ENCODE peak calls at places on chromosomes 1 and 21, in four cellular contexts. W, S, T and D are unnamed samples.

GRCh38 chr1:206978259-206978658 is 8.0 kb upstream of the FCAMR start:
- DNase-seq in T (no peak), W (no peak), S (no peak), D (no peak)

GRCh38 chr1:170010443-170010842 is 64.1 kb downstream of the KIFAP3 start:
- DNase-seq in S (peak; percentile 54), W (peak; percentile 78), T (peak; percentile 45), D (peak; percentile 44)

GRCh38 chr1:21175670-21176581 is 771 bp downstream of the EIF4G3 start:
- DNase-seq in T (no peak), W (no peak), S (peak; percentile 39), D (no peak)

GRCh38 chr1:52037402-52037814 is 3.8 kb upstream of the KTI12 start:
- DNase-seq in T (no peak), S (no peak), W (peak; percentile 64), D (peak; percentile 33)

GRCh38 chr1:35031103-35031452 is 667 bp downstream of the ZMYM6 start:
- DNase-seq in T (peak; percentile 1), S (peak; percentile 45), W (peak; percentile 62), D (peak; percentile 57)

GRCh38 chr21:29056538-29057050 is 16.9 kb downstream of the CCT8 start:
- DNase-seq in W (no peak), T (no peak), S (no peak), D (no peak)

GRCh38 chr1:64038119-64038518 is 165.3 kb upstream of the UBE2U start:
- DNase-seq in W (peak; percentile 56), S (no peak), T (no peak), D (no peak)

GRCh38 chr1:111770916-111771315 is 15.2 kb downstream of the DDX20 start:
- DNase-seq in W (peak; percentile 18), S (no peak), T (no peak), D (no peak)

GRCh38 chr1:194537521-194537920 is 1351.1 kb upstream of the B3GALT2 start:
- DNase-seq in S (no peak), W (no peak), T (no peak), D (no peak)

GRCh38 chr1:228527596-228527995 is 40.4 kb downstream of the RNF187 start:
- DNase-seq in S (no peak), T (no peak), W (no peak), D (no peak)

GRCh38 chr1:221782461-221782860 is 40.6 kb upstream of the DUSP10 start:
- DNase-seq in W (no peak), S (no peak), T (no peak), D (no peak)

GRCh38 chr1:234631721-234632125 is 21.7 kb upstream of the IRF2BP2 start:
- DNase-seq in T (peak; percentile 91), W (peak; percentile 93), S (no peak), D (peak; percentile 93)

GRCh38 chr21:41168391-41169257 is 664 bp downstream of the BACE2 start:
- DNase-seq in S (no peak), W (peak; percentile 62), T (peak; percentile 48), D (peak; percentile 35)

GRCh38 chr21:27649323-27649722 is 682.4 kb upstream of the ADAMTS5 start:
- DNase-seq in W (peak; percentile 97), T (peak; percentile 33), S (no peak), D (peak; percentile 97)

GRCh38 chr1:167059045-167059728 is 31.0 kb downstream of the GPA33 start:
- DNase-seq in S (peak; percentile 71), W (peak; percentile 62), T (peak; percentile 43), D (peak; percentile 47)

GRCh38 chr1:33634806-33635205 is 162.4 kb downstream of the ZSCAN20 start:
- DNase-seq in W (peak; percentile 20), S (peak; percentile 26), T (no peak), D (peak; percentile 20)

GRCh38 chr1:201166964-201167624 is 12.8 kb upstream of the TMEM9 start:
- DNase-seq in W (no peak), S (no peak), T (no peak), D (no peak)

GRCh38 chr1:171740987-171741871 is 636 bp downstream of the VAMP4 start:
- DNase-seq in S (peak; percentile 76), W (peak; percentile 40), T (no peak), D (peak; percentile 26)

GRCh38 chr1:37174876-37175275 is 140.6 kb upstream of the GRIK3 start:
- DNase-seq in T (no peak), S (no peak), W (no peak), D (no peak)

GRCh38 chr1:17161137-17161700 is 42.0 kb upstream of the PADI2 start:
- DNase-seq in S (peak; percentile 48), T (no peak), W (peak; percentile 11), D (no peak)

GRCh38 chr1:179016694-179017382 is 8.9 kb upstream of the FAM20B start:
- DNase-seq in T (peak; percentile 81), S (no peak), W (peak; percentile 94), D (peak; percentile 92)

GRCh38 chr21:20971296-20971921 is 26.8 kb upstream of the NCAM2 start:
- DNase-seq in S (peak; percentile 2), W (peak; percentile 64), T (peak; percentile 68), D (peak; percentile 38)

GRCh38 chr21:14901482-14901958 is 163.3 kb downstream of the NRIP1 start:
- DNase-seq in T (peak; percentile 99), W (peak; percentile 69), S (no peak), D (peak; percentile 85)

GRCh38 chr1:40649592-40649930 is 15.9 kb downstream of the RIMS3 start:
- DNase-seq in T (no peak), W (no peak), S (no peak), D (no peak)

GRCh38 chr1:156590326-156591180 is 1.0 kb upstream of the NAXE start:
- DNase-seq in W (no peak), T (no peak), S (no peak), D (no peak)

GRCh38 chr1:89802036-89802435 is 18.8 kb upstream of the LRRC8D start:
- DNase-seq in S (no peak), T (no peak), W (no peak), D (no peak)

GRCh38 chr1:246329900-246330299 is 177.2 kb downstream of the SMYD3 start:
- DNase-seq in S (no peak), W (no peak), T (no peak), D (no peak)

GRCh38 chr21:33152228-33153130 is 77.3 kb upstream of the IFNAR2 start:
- DNase-seq in W (no peak), T (no peak), S (no peak), D (no peak)

GRCh38 chr1:109271458-109271857 is 11.5 kb downstream of the PSRC1 start:
- DNase-seq in T (no peak), W (no peak), S (no peak), D (no peak)

GRCh38 chr1:2921970-2922686 is 99.1 kb upstream of the ACTRT2 start:
- DNase-seq in W (no peak), S (peak; percentile 15), T (no peak), D (no peak)

GRCh38 chr1:226626577-226626956 is 78.0 kb downstream of the STUM start:
- DNase-seq in W (peak; percentile 76), T (peak; percentile 37), S (peak; percentile 77), D (peak; percentile 47)

GRCh38 chr1:218521414-218522169 is 176.5 kb downstream of the TGFB2 start:
- DNase-seq in S (peak; percentile 13), T (no peak), W (peak; percentile 65), D (peak; percentile 51)

GRCh38 chr1:13805431-13805830 is 105.4 kb downstream of the PRDM2 start:
- DNase-seq in S (no peak), W (no peak), T (no peak), D (no peak)

GRCh38 chr1:16017461-16018303 is at the start of gene HSPB7:
- DNase-seq in S (peak; percentile 33), W (peak; percentile 76), T (no peak), D (no peak)

DNA sequence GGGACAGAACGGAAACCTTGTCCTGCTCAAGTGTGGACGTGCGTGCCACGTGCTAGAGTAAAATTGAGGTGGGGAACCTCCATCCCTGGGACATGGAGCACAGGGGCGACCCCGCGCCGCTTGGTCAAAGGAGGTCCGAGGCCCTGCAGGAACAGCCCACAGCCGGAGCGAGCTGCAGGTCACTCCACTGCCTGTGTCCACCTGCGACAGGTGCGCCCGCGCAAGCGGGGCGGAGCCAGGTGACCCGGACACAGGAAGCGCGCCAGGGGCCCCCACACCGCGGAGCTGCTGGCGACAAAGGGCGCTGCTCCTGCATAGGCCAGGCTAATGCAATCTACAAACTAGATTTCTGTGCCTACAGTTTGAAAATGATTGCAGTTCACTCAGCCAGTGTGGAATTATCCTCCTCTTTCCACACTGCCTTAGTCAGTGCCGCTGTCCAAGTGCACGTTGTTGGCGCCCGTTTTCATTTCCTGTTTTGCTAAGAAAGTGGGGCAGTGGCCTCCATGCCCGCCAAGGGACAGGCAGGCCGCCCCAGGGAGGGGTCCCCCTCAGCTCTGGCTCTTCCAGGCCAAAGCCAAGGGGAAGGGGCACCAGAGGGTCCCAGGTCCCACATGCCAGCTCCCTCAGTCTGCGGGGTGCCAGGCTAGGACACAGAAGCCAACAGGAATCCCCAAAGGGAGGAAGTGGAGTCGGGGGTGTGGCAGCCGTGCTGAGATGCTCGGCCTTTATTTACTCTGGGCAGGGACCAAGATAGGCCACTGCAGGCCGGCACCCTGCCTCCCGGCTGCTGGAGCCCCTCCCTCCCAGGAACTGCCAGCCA is 4.3 kb upstream of the NADK start:
- DNase-seq in T (no peak), W (peak; percentile 72), S (peak; percentile 60), D (peak; percentile 60)
- H3K4me3 ChIP-seq in T (no peak overlapping the region), W (no peak overlapping the region), S (peak overlapping the region; percentile 34), D (peak overlapping the region; percentile 20)

GRCh38 chr1:198363752-198364151 is 176.7 kb downstream of the ATP6V1G3 start:
- DNase-seq in S (no peak), W (no peak), T (no peak), D (no peak)

GRCh38 chr1:198357937-198358336 is 182.5 kb downstream of the ATP6V1G3 start:
- DNase-seq in W (no peak), S (no peak), T (no peak), D (no peak)

GRCh38 chr1:198364471-198364870 is 176.0 kb downstream of the ATP6V1G3 start:
- DNase-seq in T (no peak), S (no peak), W (no peak), D (no peak)

GRCh38 chr1:198361373-198361772 is 179.1 kb downstream of the ATP6V1G3 start:
- DNase-seq in T (no peak), S (no peak), W (peak; percentile 3), D (no peak)

GRCh38 chr1:198359024-198359653 is 181.3 kb downstream of the ATP6V1G3 start:
- DNase-seq in T (no peak), W (peak; percentile 57), S (peak; percentile 25), D (peak; percentile 23)
- TF ChIP-seq CTCF in T (peak; percentile 18), W (peak; percentile 51), S (peak; percentile 82), D (peak; percentile 20)

GRCh38 chr1:22895357-22895756 is 77.3 kb downstream of the LACTBL1 start:
- DNase-seq in S (no peak), W (no peak), T (no peak), D (no peak)

GRCh38 chr1:22892789-22893188 is 79.9 kb downstream of the LACTBL1 start:
- DNase-seq in T (no peak), W (no peak), S (no peak), D (no peak)

GRCh38 chr1:22900451-22900850 is 72.2 kb downstream of the LACTBL1 start:
- DNase-seq in T (no peak), S (no peak), W (no peak), D (no peak)

GRCh38 chr1:22893292-22893691 is 79.4 kb downstream of the LACTBL1 start:
- DNase-seq in S (no peak), T (no peak), W (no peak), D (no peak)

GRCh38 chr1:22896184-22896583 is 76.5 kb downstream of the LACTBL1 start:
- DNase-seq in W (no peak), T (no peak), S (no peak), D (no peak)
- H3K4me3 ChIP-seq in W (no peak overlapping the region), T (no peak overlapping the region), S (no peak overlapping the region), D (no peak overlapping the region)

DNA sequence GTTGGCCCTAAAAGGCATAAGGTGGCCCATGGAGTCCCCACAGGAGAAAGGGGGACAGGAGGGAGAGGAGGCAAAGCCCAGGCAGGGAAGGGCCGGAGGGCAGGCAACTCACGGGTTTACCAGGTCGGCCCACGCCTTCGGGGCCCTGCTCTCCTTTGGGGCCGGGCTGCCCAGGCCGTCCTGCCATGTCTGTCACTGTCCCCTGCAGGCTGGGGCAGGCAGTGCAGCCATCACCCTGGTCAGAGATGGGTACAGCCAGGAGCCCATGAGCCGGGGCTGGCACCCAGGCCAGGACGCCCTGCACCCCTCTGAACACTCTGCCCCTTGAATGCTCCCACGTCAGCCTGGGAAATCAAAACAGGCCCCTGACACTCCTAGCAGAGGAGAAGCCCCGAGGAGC is 19.8 kb downstream of the COL16A1 start:
- DNase-seq in S (peak; percentile 18), W (no peak), T (no peak), D (no peak)
- TF ChIP-seq CTCF in S (peak; percentile 50), W (peak; percentile 22), T (peak; percentile 31), D (peak; percentile 46)